ENCODE peak calls at places on chromosomes 5 and 9, in four cellular contexts. R is substantia nigra, M is heart right ventricle, T is GM12878. I is an unnamed sample.

GRCh38 chr9:2638871-2639673 is 17.5 kb downstream of the VLDLR start:
- DNase-seq in R (no peak), M (no peak), T (no peak), I (no peak)

GRCh38 chr9:87122947-87123685 is 175.8 kb upstream of the GAS1 start:
- DNase-seq in R (no peak), M (no peak), T (no peak), I (peak; percentile 41)

GRCh38 chr9:69877852-69878507 is 57.4 kb downstream of the CFAP95 start:
- DNase-seq in R (no peak), M (no peak), T (no peak), I (no peak)

GRCh38 chr9:127366594-127366993 is 30.4 kb upstream of the SLC2A8 start:
- DNase-seq in R (peak; percentile 68), M (no peak), T (no peak), I (no peak)

GRCh38 chr5:12586406-12586805 is 682.2 kb upstream of the CTNND2 start:
- DNase-seq in R (no peak), M (no peak), T (no peak), I (no peak)

GRCh38 chr9:86062845-86063693 is 36.3 kb downstream of the GOLM1 start:
- DNase-seq in R (no peak), M (no peak), T (no peak), I (no peak)

GRCh38 chr9:93814561-93814960 is 140.6 kb downstream of the BARX1 start:
- DNase-seq in R (no peak), M (no peak), T (no peak), I (no peak)

GRCh38 chr9:88678431-88678830 is 143.5 kb downstream of the NXNL2 start:
- DNase-seq in R (peak; percentile 26), M (no peak), T (no peak), I (no peak)

GRCh38 chr5:135644816-135645215 is 66.0 kb upstream of the CXCL14 start:
- DNase-seq in R (no peak), M (no peak), T (no peak), I (no peak)

GRCh38 chr9:26112724-26113123 is 434.5 kb upstream of the TUSC1 start:
- DNase-seq in R (no peak), M (no peak), T (no peak), I (no peak)

GRCh38 chr9:122071716-122072115 is 21.4 kb downstream of the TTLL11 start:
- DNase-seq in R (no peak), M (no peak), T (no peak), I (no peak)

GRCh38 chr9:81680006-81680405 is 9.3 kb downstream of the TLE1 start:
- DNase-seq in R (peak; percentile 19), M (no peak), T (no peak), I (no peak)

GRCh38 chr9:7770102-7770501 is 29.5 kb downstream of the DMAC1 start:
- DNase-seq in R (no peak), M (no peak), T (no peak), I (no peak)

GRCh38 chr9:6944896-6945295 is 187.1 kb downstream of the KDM4C start:
- DNase-seq in R (no peak), M (no peak), T (no peak), I (peak; percentile 79)

GRCh38 chr9:95341262-95342011 is 23.9 kb upstream of the FANCC start:
- DNase-seq in R (peak; percentile 26), M (no peak), T (no peak), I (no peak)

GRCh38 chr5:88660947-88661869 is 221.8 kb downstream of the MEF2C start:
- DNase-seq in R (peak; percentile 98), M (no peak), T (no peak), I (no peak)

GRCh38 chr5:56402273-56403223 is 169.4 kb upstream of the ANKRD55 start:
- DNase-seq in R (no peak), M (no peak), T (no peak), I (no peak)

GRCh38 chr9:120486835-120487234 is 93.1 kb downstream of the CDK5RAP2 start:
- DNase-seq in R (no peak), M (no peak), T (no peak), I (no peak)

GRCh38 chr9:75185585-75186170 is 97.4 kb downstream of the OSTF1 start:
- DNase-seq in R (peak; percentile 8), M (no peak), T (no peak), I (peak; percentile 16)

GRCh38 chr9:8815219-8815618 is 1015.6 kb upstream of the DMAC1 start:
- DNase-seq in R (no peak), M (no peak), T (no peak), I (no peak)

GRCh38 chr9:123033864-123034598 is 564 bp downstream of the GPR21 start:
- DNase-seq in R (peak; percentile 6), M (no peak), T (no peak), I (no peak)

GRCh38 chr5:143340891-143341685 is 62.4 kb downstream of the NR3C1 start:
- DNase-seq in R (no peak), M (no peak), T (no peak), I (no peak)
- H3K27ac ChIP-seq in R (peak overlapping the region; percentile 59), M (peak overlapping the region; percentile 7), T (no peak overlapping the region), I (peak overlapping the region; percentile 60)

DNA sequence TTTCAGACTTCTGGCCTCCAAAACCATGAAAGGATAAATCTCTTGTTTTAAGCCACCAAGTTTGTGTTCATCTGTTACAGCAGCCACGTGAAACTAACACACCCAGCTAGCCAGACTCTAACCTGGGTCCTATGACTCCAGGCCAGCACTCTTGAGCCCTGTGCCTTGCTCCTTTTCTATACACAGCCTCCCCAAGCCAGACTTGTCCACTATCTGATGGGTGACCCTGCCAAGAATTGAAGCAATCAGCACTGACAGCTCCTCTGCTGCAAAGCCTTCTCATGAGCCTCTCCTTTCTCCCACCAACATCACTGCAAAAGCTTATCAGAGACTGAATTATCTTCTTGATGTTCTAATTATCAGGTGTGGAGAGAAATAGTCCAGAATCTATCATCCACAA is 41.4 kb downstream of the SIL1 start:
- DNase-seq in R (no peak), M (no peak), T (no peak), I (no peak)
- H3K27ac ChIP-seq in R (no peak overlapping the region), M (no peak overlapping the region), T (no peak overlapping the region), I (no peak overlapping the region)

GRCh38 chr5:142059304-142059940 is 46.6 kb upstream of the GNPDA1 start:
- DNase-seq in R (peak; percentile 7), M (no peak), T (no peak), I (no peak)

GRCh38 chr5:142065273-142065672 is 43.3 kb upstream of the NDFIP1 start:
- DNase-seq in R (peak; percentile 59), M (no peak), T (no peak), I (no peak)

GRCh38 chr5:142063376-142063775 is 45.2 kb upstream of the NDFIP1 start:
- DNase-seq in R (no peak), M (no peak), T (no peak), I (no peak)

GRCh38 chr5:142063878-142064331 is 44.7 kb upstream of the NDFIP1 start:
- DNase-seq in R (peak; percentile 98), M (peak; percentile 81), T (no peak), I (no peak)
- H3K27ac ChIP-seq in R (peak overlapping the region; percentile 98), M (no peak overlapping the region), T (no peak overlapping the region), I (no peak overlapping the region)

GRCh38 chr5:159163700-159164044 is 45.7 kb downstream of the RNF145 start:
- DNase-seq in R (no peak), M (no peak), T (no peak), I (no peak)
- H3K27ac ChIP-seq in R (no peak overlapping the region), M (no peak overlapping the region), T (no peak overlapping the region), I (peak overlapping the region; percentile 75)

I was measured in epithelial cell of prostate.